ENCODE peak calls at places on chromosomes 6 and 20, in five cellular contexts. A is heart left ventricle, B is trophoblast cell, H is lower leg skin, S is cardiac fibroblast. F is an unnamed sample.

GRCh38 chr6:68226460-68226859 is 408.6 kb upstream of the ADGRB3 start:
- DNase-seq in A (no peak), B (peak; percentile 3), H (no peak), S (peak; percentile 48), F (no peak)

GRCh38 chr6:25193147-25193864 is 85.9 kb upstream of the CARMIL1 start:
- DNase-seq in A (peak; percentile 55), B (no peak), H (peak; percentile 84), S (peak; percentile 97), F (no peak)

GRCh38 chr6:96899019-96899418 is 1.3 kb upstream of the NDUFAF4 start:
- DNase-seq in A (no peak), B (no peak), H (no peak), S (peak; percentile 61), F (no peak)

GRCh38 chr20:62634330-62634967 is 7.9 kb upstream of the SLCO4A1 start:
- DNase-seq in A (no peak), B (peak; percentile 28), H (no peak), S (no peak), F (no peak)

GRCh38 chr20:11807070-11807741 is 110.5 kb upstream of the BTBD3 start:
- DNase-seq in A (no peak), B (peak; percentile 78), H (no peak), S (peak; percentile 82), F (no peak)

GRCh38 chr6:107290491-107290890 is 168.9 kb downstream of the PDSS2 start:
- DNase-seq in A (no peak), B (peak; percentile 52), H (no peak), S (no peak), F (no peak)

GRCh38 chr6:13537527-13537897 is 36.9 kb upstream of the SIRT5 start:
- DNase-seq in A (no peak), B (no peak), H (no peak), S (no peak), F (no peak)

GRCh38 chr6:42010185-42010872 is 40.0 kb upstream of the TAF8 start:
- DNase-seq in A (peak; percentile 33), B (peak; percentile 81), H (peak; percentile 67), S (peak; percentile 25), F (no peak)

GRCh38 chr20:41352666-41353065 is 12.0 kb downstream of the LPIN3 start:
- DNase-seq in A (no peak), B (no peak), H (no peak), S (no peak), F (no peak)

GRCh38 chr6:163324326-163324927 is 90.1 kb upstream of the QKI start:
- DNase-seq in A (no peak), B (peak; percentile 85), H (no peak), S (no peak), F (no peak)

GRCh38 chr6:83708546-83708969 is 343 bp downstream of the SNAP91 start:
- DNase-seq in A (no peak), B (peak; percentile 7), H (no peak), S (no peak), F (no peak)

GRCh38 chr6:83708970-83709747 is at the start of gene SNAP91:
- DNase-seq in A (peak; percentile 13), B (peak; percentile 21), H (no peak), S (peak; percentile 12), F (no peak)

GRCh38 chr6:83709748-83710050 is 798 bp upstream of the SNAP91 start:
- DNase-seq in A (no peak), B (no peak), H (no peak), S (no peak), F (no peak)

GRCh38 chr6:83711958-83712357 is 3.1 kb upstream of the SNAP91 start:
- DNase-seq in A (no peak), B (no peak), H (no peak), S (no peak), F (no peak)

DNA sequence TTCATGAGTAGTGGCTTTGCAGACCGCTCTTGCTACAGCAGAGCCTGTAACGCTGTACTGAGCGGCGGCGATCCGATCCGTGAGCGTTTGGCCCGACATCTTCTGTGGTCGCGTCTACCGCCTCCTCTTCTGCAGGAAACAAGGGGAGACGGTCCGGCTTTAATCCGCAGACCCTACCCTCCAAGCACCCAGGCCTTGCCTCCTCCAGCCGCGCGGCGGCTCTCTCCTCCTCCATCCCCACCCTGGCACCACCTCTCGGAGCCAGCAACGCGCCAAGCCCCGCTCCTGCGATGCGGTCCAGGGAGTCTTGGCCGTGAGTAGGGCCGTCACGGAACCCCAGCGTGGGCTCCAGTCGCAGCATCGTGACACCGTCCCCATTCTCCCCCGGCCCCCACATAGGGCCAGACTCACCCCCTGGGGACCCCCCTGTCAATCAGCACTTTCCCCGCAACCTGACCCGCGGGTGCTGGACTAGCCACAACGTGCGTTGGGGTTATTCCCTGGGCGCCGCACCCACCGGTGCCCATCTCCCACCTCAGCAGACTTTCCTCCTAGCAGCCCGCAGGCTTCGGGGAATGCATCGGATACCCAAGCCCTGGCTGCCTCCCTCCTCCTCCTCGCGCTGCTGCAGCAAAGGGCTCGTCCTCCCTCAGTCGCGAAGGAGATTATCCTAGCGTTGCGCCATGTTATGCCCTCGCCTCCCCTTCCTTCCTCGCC is 914 bp downstream of the SNAP91 start:
- DNase-seq in A (no peak), B (no peak), H (no peak), S (peak; percentile 12), F (no peak)
- H3K4me3 ChIP-seq in A (peak overlapping the region; percentile 44), B (peak overlapping the region; percentile 64), H (peak overlapping the region; percentile 15), S (peak overlapping the region; percentile 41), F (peak overlapping the region; percentile 64)

DNA sequence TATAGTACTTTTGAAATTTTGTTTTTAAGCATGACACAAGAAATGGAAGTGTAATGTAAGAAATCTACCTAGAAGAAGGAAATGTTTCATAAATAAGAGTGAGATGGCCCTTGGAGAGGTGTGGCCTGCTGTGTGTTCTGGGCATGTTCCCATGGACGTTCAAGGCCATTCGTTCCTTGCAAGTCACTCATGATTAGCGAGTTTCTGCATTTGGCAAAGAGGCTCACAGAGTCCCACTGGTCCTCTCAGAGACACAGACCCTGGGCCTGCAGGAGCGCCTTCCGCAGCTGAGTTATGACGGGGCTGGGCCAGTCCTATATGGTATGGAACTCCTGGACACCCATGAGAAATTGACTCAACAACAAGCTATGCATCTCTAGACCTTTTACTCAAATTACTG is 7.2 kb downstream of the THBS2 start:
- DNase-seq in A (no peak), B (no peak), H (no peak), S (no peak), F (no peak)
- H3K4me3 ChIP-seq in A (no peak overlapping the region), B (no peak overlapping the region), H (no peak overlapping the region), S (no peak overlapping the region), F (no peak overlapping the region)

DNA sequence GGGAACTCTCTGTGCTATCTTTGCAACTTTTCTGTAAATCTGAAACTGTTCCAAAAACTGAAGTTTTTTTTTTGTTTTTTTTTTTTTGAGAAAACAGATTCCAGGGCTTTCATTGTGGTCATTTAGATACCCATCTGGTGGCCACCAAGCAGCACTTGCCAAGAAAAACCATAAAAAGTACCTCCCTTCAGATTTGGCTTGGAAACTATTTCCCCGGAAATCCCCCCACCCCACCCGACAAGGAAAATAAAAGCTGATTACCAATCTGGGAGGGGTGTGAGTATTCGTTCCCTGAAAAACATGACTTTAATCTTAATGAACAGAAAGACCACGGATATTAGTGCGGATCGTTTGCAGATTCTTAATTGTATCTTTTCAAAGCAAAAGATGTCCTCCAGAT is 1.9 kb downstream of the NFATC2 start:
- DNase-seq in A (no peak), B (no peak), H (no peak), S (no peak), F (no peak)
- H3K4me3 ChIP-seq in A (no peak overlapping the region), B (no peak overlapping the region), H (no peak overlapping the region), S (no peak overlapping the region), F (peak overlapping the region; percentile 75)

GRCh38 chr6:31586013-31586412 is at the start of gene LST1:
- DNase-seq in A (peak; percentile 36), B (no peak), H (peak; percentile 77), S (peak; percentile 42), F (no peak)
- H3K4me3 ChIP-seq in A (no peak within 1 kb of the TSS), B (no peak within 1 kb of the TSS), H (no peak within 1 kb of the TSS), S (no peak within 1 kb of the TSS), F (peak within 1 kb of the TSS; percentile 4)